ENCODE peak calls at places on chromosomes 6 and 20, in six cellular contexts. K is brain microvascular endothelial cell, T is fibroblast of mammary gland, X is aorta, P is right lobe of liver, H is T-cell. I is an unnamed sample.

GRCh38 chr6:31352497-31353368 is 4.2 kb downstream of the HLA-B start:
- DNase-seq in T (no peak), K (no peak), P (no peak), X (no peak), H (peak; percentile 50), I (no peak)

GRCh38 chr6:99002826-99003225 is 55.1 kb upstream of the FBXL4 start:
- DNase-seq in T (peak; percentile 8), H (no peak), K (no peak), X (no peak), P (no peak), I (no peak)

GRCh38 chr6:158131926-158132325 is 36.1 kb downstream of the SERAC1 start:
- DNase-seq in P (no peak), X (no peak), H (no peak), K (peak; percentile 22), T (peak; percentile 35), I (no peak)

GRCh38 chr20:6502999-6503398 is 264.5 kb upstream of the BMP2 start:
- DNase-seq in P (no peak), H (no peak), X (no peak), K (peak; percentile 15), T (no peak), I (no peak)

GRCh38 chr6:1481326-1481725 is 92.0 kb downstream of the FOXF2 start:
- DNase-seq in H (no peak), X (no peak), P (no peak), T (peak; percentile 95), K (peak; percentile 58), I (no peak)

GRCh38 chr6:3245216-3245615 is 13.5 kb upstream of the PSMG4 start:
- DNase-seq in T (no peak), H (no peak), P (peak; percentile 59), K (no peak), X (no peak), I (no peak)

GRCh38 chr6:124373386-124373785 is 569.7 kb downstream of the NKAIN2 start:
- DNase-seq in H (no peak), X (no peak), P (no peak), T (no peak), K (no peak), I (no peak)

GRCh38 chr6:105363100-105363754 is 39.7 kb downstream of the PREP start:
- DNase-seq in P (no peak), T (peak; percentile 59), X (no peak), H (no peak), K (peak; percentile 17), I (no peak)

GRCh38 chr6:68473433-68474210 is 161.5 kb upstream of the ADGRB3 start:
- DNase-seq in T (peak; percentile 4), X (no peak), H (no peak), K (peak; percentile 0), P (no peak), I (no peak)

GRCh38 chr6:87251725-87252124 is 70.7 kb upstream of the SMIM8 start:
- DNase-seq in X (no peak), T (no peak), P (no peak), K (no peak), H (no peak), I (no peak)

GRCh38 chr6:19836799-19837510 is at the start of gene ID4:
- DNase-seq in P (peak; percentile 86), K (peak; percentile 95), H (no peak), X (peak; percentile 97), T (peak; percentile 76), I (no peak)

GRCh38 chr6:43702522-43703440 is 15.2 kb upstream of the MRPS18A start:
- DNase-seq in H (no peak), T (peak; percentile 96), P (peak; percentile 77), K (peak; percentile 82), X (peak; percentile 94), I (peak; percentile 95)

GRCh38 chr6:169495601-169496000 is 206.2 kb downstream of the WDR27 start:
- DNase-seq in K (no peak), H (no peak), T (peak; percentile 72), P (no peak), X (no peak), I (no peak)

GRCh38 chr6:73180076-73180717 is 45.1 kb downstream of the KHDC1L start:
- DNase-seq in T (peak; percentile 33), H (no peak), K (no peak), X (no peak), P (no peak), I (no peak)

I was measured in RWPE2.